ENCODE peak calls at places on chromosomes 16 and 17, in seven cellular contexts. X is suprapubic skin, G is H1, A is uterus, E is adrenal gland, T is spleen, R is transverse colon. J is an unnamed sample.
A peak's percentile ranks its signal among the peaks of the same experiment; 100 is the strongest.

GRCh38 chr16:61182416-61182815 is 853.8 kb downstream of the CDH8 start:
- DNase-seq in X (no peak), G (no peak), A (no peak), E (no peak), T (no peak), R (no peak), J (no peak)

GRCh38 chr17:12637015-12637414 is 28.7 kb upstream of the MYOCD start:
- DNase-seq in X (no peak), G (peak; percentile 47), A (no peak), E (no peak), T (no peak), R (no peak), J (no peak)

GRCh38 chr17:48951572-48951971 is 6.9 kb upstream of the SNF8 start:
- DNase-seq in X (no peak), G (no peak), A (no peak), E (no peak), T (no peak), R (no peak), J (no peak)

GRCh38 chr16:26598061-26598460 is 468.7 kb upstream of the C16orf82 start:
- DNase-seq in X (no peak), G (no peak), A (no peak), E (no peak), T (no peak), R (no peak), J (no peak)

GRCh38 chr17:61401280-61402072 is 1.8 kb downstream of the TBX2 start:
- DNase-seq in X (no peak), G (no peak), A (no peak), E (no peak), T (no peak), R (no peak), J (no peak)

GRCh38 chr17:81464586-81464985 is 48.0 kb downstream of the ACTG1 start:
- DNase-seq in X (no peak), G (no peak), A (no peak), E (no peak), T (no peak), R (no peak), J (no peak)

GRCh38 chr17:7523033-7523432 is 25.8 kb upstream of the TNFSF12 start:
- DNase-seq in X (no peak), G (peak; percentile 79), A (no peak), E (no peak), T (peak; percentile 80), R (peak; percentile 31), J (no peak)

GRCh38 chr16:74309789-74310781 is 13.5 kb downstream of the PSMD7 start:
- DNase-seq in X (no peak), G (no peak), A (no peak), E (peak; percentile 42), T (no peak), R (no peak), J (peak; percentile 31)

GRCh38 chr16:82653550-82654511 is 27.1 kb downstream of the CDH13 start:
- DNase-seq in X (no peak), G (no peak), A (peak; percentile 18), E (no peak), T (no peak), R (no peak), J (no peak)

GRCh38 chr17:39813631-39814030 is 50.5 kb downstream of the IKZF3 start:
- DNase-seq in X (no peak), G (no peak), A (no peak), E (no peak), T (no peak), R (no peak), J (no peak)

GRCh38 chr16:72099377-72099818 is 5.8 kb downstream of the DHX38 start:
- DNase-seq in X (no peak), G (peak; percentile 19), A (no peak), E (no peak), T (no peak), R (peak; percentile 27), J (no peak)

GRCh38 chr16:23699100-23699499 is 13.9 kb downstream of the ERN2 start:
- DNase-seq in X (no peak), G (no peak), A (no peak), E (no peak), T (peak; percentile 84), R (peak; percentile 86), J (no peak)

GRCh38 chr17:82097187-82097918 is 683 bp downstream of the FASN start:
- DNase-seq in X (no peak), G (no peak), A (peak; percentile 50), E (no peak), T (peak; percentile 87), R (peak; percentile 48), J (no peak)

GRCh38 chr17:9120471-9120870 is 99.2 kb downstream of the NTN1 start:
- DNase-seq in X (no peak), G (no peak), A (no peak), E (no peak), T (no peak), R (no peak), J (no peak)

GRCh38 chr17:79790805-79791353 is 6.0 kb downstream of the CBX8 start:
- DNase-seq in X (no peak), G (no peak), A (no peak), E (no peak), T (no peak), R (no peak), J (no peak)

GRCh38 chr16:65122974-65123845 is 1.3 kb upstream of the CDH11 start:
- DNase-seq in X (peak; percentile 84), G (no peak), A (peak; percentile 83), E (peak; percentile 45), T (peak; percentile 84), R (peak; percentile 60), J (peak; percentile 33)

GRCh38 chr17:49388692-49389513 is 25.8 kb downstream of the PHB1 start:
- DNase-seq in X (no peak), G (no peak), A (no peak), E (no peak), T (peak; percentile 61), R (no peak), J (no peak)

DNA sequence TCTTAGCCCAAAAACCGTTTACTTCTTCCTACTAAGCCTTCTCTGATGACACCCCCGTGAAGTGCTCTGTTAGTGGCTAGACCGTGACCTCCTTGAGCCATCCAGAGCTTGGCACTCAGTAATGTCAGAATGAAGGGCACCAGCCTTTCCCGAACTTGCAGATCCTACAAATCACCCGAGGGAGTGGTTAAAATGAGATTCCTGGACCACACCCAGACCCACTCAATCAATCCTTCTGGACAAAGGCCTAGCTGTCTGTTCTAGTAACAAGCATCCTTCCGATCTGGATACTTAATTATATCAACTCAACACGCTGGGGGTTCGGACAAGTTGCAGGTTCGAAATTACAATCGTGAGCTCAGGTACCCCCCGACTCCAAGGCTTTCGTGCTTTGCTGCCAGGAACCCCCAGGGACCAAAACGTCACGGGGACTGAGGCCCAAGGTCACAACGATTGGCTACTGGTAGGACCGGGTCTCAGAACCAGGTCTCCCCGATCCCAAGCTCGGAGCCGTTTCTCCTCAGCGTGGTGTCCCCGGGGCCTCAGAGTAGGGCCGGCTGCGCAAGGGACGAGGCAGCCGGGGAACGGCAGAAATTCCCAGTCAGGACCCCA is 549 bp downstream of the CIAPIN1 start:
- DNase-seq in X (peak; percentile 83), G (no peak), A (no peak), E (peak; percentile 43), T (no peak), R (peak; percentile 31), J (no peak)
- TF ChIP-seq POLR2A in X (no peak), G (no peak), A (no peak), E (no peak), T (no peak), R (no peak), J (no peak)

DNA sequence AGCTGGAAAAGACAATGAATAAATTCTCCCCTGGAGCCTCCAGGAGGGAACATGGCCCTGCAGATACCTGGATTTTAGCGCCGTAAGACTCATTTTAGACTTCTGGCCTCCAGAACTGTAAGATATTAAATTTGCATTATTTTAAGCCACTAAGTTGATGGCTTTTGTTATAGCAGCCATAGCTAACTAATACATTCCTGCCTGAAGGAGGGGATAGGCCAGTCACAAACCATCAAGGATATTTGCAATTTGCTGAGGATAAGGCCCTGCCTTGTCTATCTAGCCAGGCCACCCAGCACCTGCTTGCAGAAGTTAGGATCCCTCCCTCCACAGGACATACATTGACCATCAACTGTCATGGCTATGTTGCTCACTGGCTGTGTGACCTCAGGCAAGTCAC is 4.9 kb upstream of the KCNG4 start:
- DNase-seq in X (no peak), G (no peak), A (no peak), E (no peak), T (no peak), R (no peak), J (no peak)
- H3K27ac ChIP-seq in X (no peak overlapping the region), G (no peak overlapping the region), A (no peak overlapping the region), E (no peak overlapping the region), T (no peak overlapping the region), R (no peak overlapping the region), J (no peak overlapping the region)

GRCh38 chr17:74742153-74742515 is 5.1 kb downstream of the RAB37 start:
- DNase-seq in X (no peak), G (no peak), A (no peak), E (no peak), T (peak; percentile 94), R (peak; percentile 71), J (no peak)
- TF ChIP-seq POLR2A in X (no peak), G (no peak), A (no peak), E (no peak), T (no peak), R (no peak), J (no peak)

DNA sequence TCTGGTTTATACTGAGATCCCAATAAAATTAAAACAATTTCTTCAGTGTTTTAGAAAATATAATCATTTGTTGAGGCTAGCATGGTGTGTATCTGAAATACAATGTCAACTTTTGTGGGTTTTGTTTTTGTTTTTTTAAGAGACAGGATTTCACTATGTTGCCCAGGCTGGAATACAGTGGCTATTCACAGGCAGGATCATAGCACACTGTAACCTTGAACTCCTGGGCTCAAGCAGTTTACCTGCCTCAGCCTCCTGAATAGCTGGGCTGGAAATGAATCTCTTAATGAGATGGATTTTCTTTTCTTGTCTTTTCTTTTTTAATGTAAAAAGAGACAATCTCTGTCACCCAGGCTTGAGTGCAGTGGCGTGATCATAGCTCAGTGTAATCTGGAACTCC is 12.1 kb downstream of the DDX42 start:
- DNase-seq in X (no peak), G (no peak), A (no peak), E (no peak), T (no peak), R (no peak), J (no peak)
- H3K27ac ChIP-seq in X (no peak overlapping the region), G (no peak overlapping the region), A (no peak overlapping the region), E (no peak overlapping the region), T (no peak overlapping the region), R (no peak overlapping the region), J (no peak overlapping the region)